ENCODE peak calls at places on chromosomes 16 and 17, in four cellular contexts. B, R, S and L are unnamed samples.

GRCh38 chr17:33927732-33928133 is 327.4 kb upstream of the CCL2 start:
- DNase-seq in B (no peak), R (no peak), S (no peak), L (no peak)

GRCh38 chr16:14063618-14064581 is 7.2 kb upstream of the MRTFB start:
- DNase-seq in B (no peak), R (no peak), S (no peak), L (no peak)

GRCh38 chr16:65122974-65123845 is 1.3 kb upstream of the CDH11 start:
- DNase-seq in B (no peak), R (peak), S (no peak), L (peak)

GRCh38 chr17:64736804-64737492 is 74.8 kb upstream of the SMURF2 start:
- DNase-seq in B (peak), R (no peak), S (no peak), L (no peak)

GRCh38 chr17:50099003-50099402 is 3.9 kb downstream of the PDK2 start:
- DNase-seq in B (no peak), R (no peak), S (no peak), L (no peak)

GRCh38 chr17:62625184-62625869 is 2.1 kb upstream of the MRC2 start:
- DNase-seq in B (no peak), R (no peak), S (no peak), L (no peak)

GRCh38 chr17:55577011-55577586 is 65.8 kb upstream of the SMIM36 start:
- DNase-seq in B (no peak), R (peak), S (no peak), L (no peak)

GRCh38 chr16:89122322-89122831 is 28.7 kb downstream of the ACSF3 start:
- DNase-seq in B (no peak), R (no peak), S (no peak), L (no peak)

GRCh38 chr17:41147531-41148204 is 2.0 kb downstream of the KRTAP4-5 start:
- DNase-seq in B (no peak), R (no peak), S (no peak), L (no peak)

GRCh38 chr16:12219992-12220391 is 243.5 kb downstream of the SNX29 start:
- DNase-seq in B (no peak), R (no peak), S (no peak), L (no peak)

GRCh38 chr16:80557037-80557436 is 16.2 kb downstream of the DYNLRB2 start:
- DNase-seq in B (no peak), R (no peak), S (no peak), L (no peak)

GRCh38 chr16:81148277-81148676 is 52.1 kb upstream of the GCSH start:
- DNase-seq in B (no peak), R (no peak), S (no peak), L (no peak)

GRCh38 chr17:47866941-47867340 is 16.0 kb upstream of the SP6 start:
- DNase-seq in B (no peak), R (no peak), S (no peak), L (no peak)

GRCh38 chr16:70770968-70771552 is 29.9 kb downstream of the VAC14 start:
- DNase-seq in B (peak), R (peak), S (no peak), L (no peak)

GRCh38 chr16:83913234-83913633 is 14.3 kb downstream of the MLYCD start:
- DNase-seq in B (no peak), R (no peak), S (no peak), L (no peak)

GRCh38 chr17:1568950-1569810 is 6.6 kb upstream of the PITPNA start:
- DNase-seq in B (no peak), R (no peak), S (no peak), L (no peak)

GRCh38 chr17:55706808-55707773 is 15.6 kb downstream of the TMEM100 start:
- DNase-seq in B (no peak), R (no peak), S (no peak), L (no peak)

GRCh38 chr16:81645925-81646324 is 133.2 kb upstream of the PLCG2 start:
- DNase-seq in B (no peak), R (no peak), S (no peak), L (no peak)

GRCh38 chr17:76292567-76292966 is 15.5 kb downstream of the QRICH2 start:
- DNase-seq in B (no peak), R (no peak), S (no peak), L (no peak)

GRCh38 chr17:1312261-1312870 is 32.9 kb downstream of the TRARG1 start:
- DNase-seq in B (peak), R (no peak), S (no peak), L (no peak)

GRCh38 chr16:1389762-1390161 is 24.7 kb downstream of the UNKL start:
- DNase-seq in B (no peak), R (no peak), S (no peak), L (no peak)

GRCh38 chr17:17902357-17902756 is 65.6 kb upstream of the SREBF1 start:
- DNase-seq in B (no peak), R (no peak), S (no peak), L (no peak)

GRCh38 chr17:17849147-17849820 is 12.5 kb upstream of the SREBF1 start:
- DNase-seq in B (no peak), R (peak), S (peak), L (no peak)

GRCh38 chr16:10373556-10373955 is 12.3 kb upstream of the ATF7IP2 start:
- DNase-seq in B (no peak), R (no peak), S (no peak), L (no peak)

GRCh38 chr17:45073414-45074070 is 12.4 kb downstream of the NMT1 start:
- DNase-seq in B (no peak), R (peak), S (no peak), L (no peak)

GRCh38 chr16:49824600-49824999 is 31.3 kb downstream of the ZNF423 start:
- DNase-seq in B (no peak), R (no peak), S (no peak), L (no peak)

GRCh38 chr17:27038676-27039075 is 255.2 kb upstream of the WSB1 start:
- DNase-seq in B (peak), R (no peak), S (no peak), L (no peak)

GRCh38 chr16:38941-39892 is 14.2 kb downstream of the POLR3K start:
- DNase-seq in B (no peak), R (no peak), S (no peak), L (no peak)

GRCh38 chr17:38844261-38844757 is 9.2 kb downstream of the RPL23 start:
- DNase-seq in B (no peak), R (no peak), S (no peak), L (no peak)

GRCh38 chr17:80297996-80298560 is 37.4 kb downstream of the RNF213 start:
- DNase-seq in B (no peak), R (no peak), S (no peak), L (no peak)

GRCh38 chr16:31005350-31006085 is 4.9 kb downstream of the STX1B start:
- DNase-seq in B (no peak), R (no peak), S (no peak), L (no peak)

GRCh38 chr16:88743693-88744519 is 37.6 kb downstream of the CTU2 start:
- DNase-seq in B (peak), R (peak), S (peak), L (peak)

GRCh38 chr17:13395872-13396271 is 205.9 kb downstream of the HS3ST3A1 start:
- DNase-seq in B (no peak), R (no peak), S (no peak), L (no peak)

GRCh38 chr16:89116341-89117238 is 22.9 kb downstream of the ACSF3 start:
- DNase-seq in B (no peak), R (no peak), S (no peak), L (no peak)

GRCh38 chr17:32746698-32747097 is 130.2 kb downstream of the MYO1D start:
- DNase-seq in B (no peak), R (no peak), S (no peak), L (no peak)

GRCh38 chr17:74574489-74575142 is 7.3 kb upstream of the CD300H start:
- DNase-seq in B (no peak), R (no peak), S (no peak), L (no peak)

DNA sequence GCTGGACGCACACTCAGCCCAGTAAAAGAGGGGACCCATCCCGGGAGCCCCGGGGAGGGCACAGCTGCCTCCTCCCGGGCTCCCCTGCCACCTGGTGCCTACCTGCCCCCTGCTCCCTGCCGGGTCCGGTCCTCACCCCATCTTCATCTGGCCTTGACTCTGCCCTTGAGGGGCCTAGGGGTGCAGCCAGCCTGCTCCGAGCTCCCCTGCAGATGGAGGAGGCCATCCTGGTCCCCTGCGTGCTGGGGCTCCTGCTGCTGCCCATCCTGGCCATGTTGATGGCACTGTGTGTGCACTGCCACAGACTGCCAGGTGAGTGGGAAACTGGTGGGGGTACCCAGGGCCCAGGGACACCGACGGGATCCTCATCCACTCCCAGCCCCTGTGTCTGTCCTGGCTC is 354 bp downstream of the LAT start:
- DNase-seq in B (no peak), R (no peak), S (no peak), L (no peak)
- H3K27ac ChIP-seq in B (peak), R (no peak), S (no peak), L (no peak)

GRCh38 chr17:58002973-58003372 is 4.1 kb downstream of the SRSF1 start:
- DNase-seq in B (no peak), R (no peak), S (no peak), L (no peak)
- H3K4me3 ChIP-seq in B (no peak), R (no peak), S (no peak), L (no peak)

GRCh38 chr16:9119795-9120194 is 28.4 kb downstream of the HAPSTR1 start:
- DNase-seq in B (peak), R (peak), S (no peak), L (no peak)
- H3K27ac ChIP-seq in B (peak), R (peak), S (no peak), L (peak)

GRCh38 chr17:82449136-82449882 is 1.2 kb downstream of the CYBC1 start:
- DNase-seq in B (no peak), R (no peak), S (no peak), L (no peak)
- H3K4me3 ChIP-seq in B (peak), R (peak), S (peak), L (peak)

DNA sequence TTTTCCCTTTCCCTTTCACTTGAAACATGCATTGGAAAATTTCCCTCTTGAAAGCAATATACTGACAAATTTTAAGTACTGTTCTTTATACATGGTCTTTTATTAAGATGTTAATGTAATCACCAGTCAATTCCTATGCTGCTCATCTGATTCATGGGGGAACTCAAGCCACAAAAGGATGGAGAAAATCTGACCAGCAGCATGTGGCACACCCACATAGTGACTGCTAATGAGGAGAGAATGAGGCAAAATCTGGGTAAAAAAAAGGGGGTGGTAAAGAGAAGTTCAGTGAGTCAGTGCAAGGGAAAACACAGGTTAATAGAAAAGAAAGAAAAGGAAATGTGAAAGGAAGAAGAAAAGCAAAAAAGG is 11.3 kb downstream of the RFFL start:
- DNase-seq in B (no peak), R (no peak), S (no peak), L (no peak)
- H3K27ac ChIP-seq in B (peak), R (peak), S (no peak), L (peak)